ENCODE peak calls at places on chromosome 18, in five cellular contexts. A is HTR-8/SVneo; K is SJSA1; F is stimulated activated CD8-positive, alpha-beta memory T cell treated with anti-CD3 and anti-CD28 coated beads, Interleukin-7, amount 100 ng/mL, for 1 hour; M is Peyer's patch. B is an unnamed sample.

GRCh38 chr18:63476666-63477065 is at the start of gene SERPINB5:
- DNase-seq in A (no peak), K (no peak), F (no peak), M (no peak), B (no peak)

GRCh38 chr18:6294119-6294784 is 120.5 kb downstream of the L3MBTL4 start:
- DNase-seq in A (no peak), K (no peak), F (no peak), M (no peak), B (no peak)

GRCh38 chr18:63249781-63250180 is 69.8 kb downstream of the BCL2 start:
- DNase-seq in A (no peak), K (peak), F (no peak), M (no peak), B (no peak)

GRCh38 chr18:2330764-2331163 is 240.5 kb downstream of the METTL4 start:
- DNase-seq in A (no peak), K (no peak), F (no peak), M (no peak), B (no peak)

GRCh38 chr18:79794851-79795250 is 2.9 kb upstream of the KCNG2 start:
- DNase-seq in A (no peak), K (no peak), F (no peak), M (no peak), B (no peak)

GRCh38 chr18:73739098-73739497 is 408.5 kb downstream of the FBXO15 start:
- DNase-seq in A (no peak), K (no peak), F (no peak), M (no peak), B (no peak)

GRCh38 chr18:61531891-61532290 is 198.7 kb downstream of the CDH20 start:
- DNase-seq in A (no peak), K (no peak), F (no peak), M (no peak), B (no peak)

GRCh38 chr18:31042391-31043181 is at the start of gene DSC3:
- DNase-seq in A (peak), K (peak), F (no peak), M (no peak), B (no peak)

GRCh38 chr18:2971741-2972552 is 41.0 kb downstream of the LPIN2 start:
- DNase-seq in A (no peak), K (no peak), F (peak), M (peak), B (peak)

GRCh38 chr18:42168487-42168886 is 213.5 kb downstream of the PIK3C3 start:
- DNase-seq in A (no peak), K (no peak), F (no peak), M (no peak), B (no peak)

GRCh38 chr18:79740741-79741700 is 56.7 kb upstream of the KCNG2 start:
- DNase-seq in A (no peak), K (no peak), F (no peak), M (no peak), B (no peak)

B was measured in caudate nucleus.